ENCODE peak calls at places on chromosomes 12 and 14, in four cellular contexts. One of them, this sample, is unnamed.

GRCh38 chr14:77024171-77024627 is 4.3 kb downstream of the IRF2BPL start:
- DNase-seq in A549: peak
- DNase-seq in right lobe of liver: peak
- DNase-seq in transverse colon: peak
- DNase-seq in this sample: no peak

GRCh38 chr14:67557118-67557517 is 24.0 kb downstream of the PLEKHH1 start:
- DNase-seq in transverse colon: no peak
- DNase-seq in right lobe of liver: no peak
- DNase-seq in A549: peak
- DNase-seq in this sample: peak

GRCh38 chr14:23681337-23681736 is 45.2 kb downstream of the DHRS2 start:
- DNase-seq in right lobe of liver: no peak
- DNase-seq in transverse colon: no peak
- DNase-seq in A549: no peak
- DNase-seq in this sample: no peak

GRCh38 chr12:115337693-115338543 is 653.9 kb upstream of the TBX3 start:
- DNase-seq in A549: peak
- DNase-seq in transverse colon: peak
- DNase-seq in right lobe of liver: no peak
- DNase-seq in this sample: peak

GRCh38 chr14:63345826-63346225 is 27.1 kb upstream of the GPHB5 start:
- DNase-seq in transverse colon: no peak
- DNase-seq in right lobe of liver: no peak
- DNase-seq in A549: no peak
- DNase-seq in this sample: no peak

GRCh38 chr14:33848706-33849454 is 102.0 kb downstream of the EGLN3 start:
- DNase-seq in transverse colon: peak
- DNase-seq in right lobe of liver: peak
- DNase-seq in A549: peak
- DNase-seq in this sample: peak

GRCh38 chr12:100959481-100959880 is 164.9 kb downstream of the ANO4 start:
- DNase-seq in A549: no peak
- DNase-seq in right lobe of liver: no peak
- DNase-seq in transverse colon: no peak
- DNase-seq in this sample: no peak

GRCh38 chr14:34029921-34030334 is 79.1 kb upstream of the EGLN3 start:
- DNase-seq in A549: no peak
- DNase-seq in transverse colon: peak
- DNase-seq in right lobe of liver: no peak
- DNase-seq in this sample: no peak

GRCh38 chr12:94545937-94546771 is 86.5 kb upstream of the CEP83 start:
- DNase-seq in transverse colon: peak
- DNase-seq in A549: peak
- DNase-seq in right lobe of liver: peak
- DNase-seq in this sample: peak

GRCh38 chr14:79971330-79971729 is 240.0 kb downstream of the DIO2 start:
- DNase-seq in A549: peak
- DNase-seq in right lobe of liver: no peak
- DNase-seq in transverse colon: no peak
- DNase-seq in this sample: no peak

GRCh38 chr12:68225576-68226476 is at the start of gene IL26:
- DNase-seq in A549: no peak
- DNase-seq in right lobe of liver: no peak
- DNase-seq in transverse colon: no peak
- DNase-seq in this sample: no peak

GRCh38 chr14:38723277-38723676 is 379.8 kb downstream of the SEC23A start:
- DNase-seq in transverse colon: no peak
- DNase-seq in right lobe of liver: no peak
- DNase-seq in A549: no peak
- DNase-seq in this sample: no peak

GRCh38 chr12:29544428-29545101 is 47.1 kb upstream of the OVCH1 start:
- DNase-seq in transverse colon: no peak
- DNase-seq in right lobe of liver: no peak
- DNase-seq in A549: no peak
- DNase-seq in this sample: no peak

GRCh38 chr14:55458800-55459577 is 18.6 kb upstream of the TBPL2 start:
- DNase-seq in transverse colon: no peak
- DNase-seq in right lobe of liver: no peak
- DNase-seq in A549: no peak
- DNase-seq in this sample: peak

DNA sequence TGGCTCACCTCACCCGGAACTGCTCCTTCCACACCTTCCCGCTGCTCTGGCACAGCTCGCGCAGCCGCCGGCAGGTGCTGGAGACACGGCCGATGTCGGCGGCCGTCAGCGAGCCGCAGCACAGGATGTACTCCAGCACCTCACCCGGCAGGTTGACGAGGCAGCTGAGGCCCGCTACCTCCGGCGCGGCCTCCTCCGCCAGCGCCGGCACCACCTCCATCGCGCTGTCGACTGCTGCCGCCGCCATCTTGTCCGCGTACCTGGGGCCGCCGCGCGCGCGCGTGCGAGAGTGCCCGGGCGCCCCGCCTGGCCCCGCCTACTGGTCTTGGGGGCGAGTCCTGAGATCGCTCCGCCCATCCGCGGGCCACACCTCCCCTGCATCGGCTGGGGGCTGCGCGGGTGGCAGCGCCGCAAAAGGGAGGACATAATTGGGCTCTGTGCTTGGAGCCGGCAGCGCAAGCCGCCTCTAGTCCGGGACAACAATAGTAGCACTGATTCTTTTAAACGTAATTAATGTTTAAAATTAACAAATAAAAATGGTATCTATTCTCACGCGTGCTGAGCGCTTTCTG is at the start of gene FBXO21:
- DNase-seq in A549: peak
- DNase-seq in transverse colon: peak
- DNase-seq in right lobe of liver: peak
- DNase-seq in this sample: peak
- TF ChIP-seq POLR2A in A549: peak
- TF ChIP-seq POLR2A in transverse colon: peak
- TF ChIP-seq POLR2A in right lobe of liver: peak
- TF ChIP-seq POLR2A in this sample: peak

DNA sequence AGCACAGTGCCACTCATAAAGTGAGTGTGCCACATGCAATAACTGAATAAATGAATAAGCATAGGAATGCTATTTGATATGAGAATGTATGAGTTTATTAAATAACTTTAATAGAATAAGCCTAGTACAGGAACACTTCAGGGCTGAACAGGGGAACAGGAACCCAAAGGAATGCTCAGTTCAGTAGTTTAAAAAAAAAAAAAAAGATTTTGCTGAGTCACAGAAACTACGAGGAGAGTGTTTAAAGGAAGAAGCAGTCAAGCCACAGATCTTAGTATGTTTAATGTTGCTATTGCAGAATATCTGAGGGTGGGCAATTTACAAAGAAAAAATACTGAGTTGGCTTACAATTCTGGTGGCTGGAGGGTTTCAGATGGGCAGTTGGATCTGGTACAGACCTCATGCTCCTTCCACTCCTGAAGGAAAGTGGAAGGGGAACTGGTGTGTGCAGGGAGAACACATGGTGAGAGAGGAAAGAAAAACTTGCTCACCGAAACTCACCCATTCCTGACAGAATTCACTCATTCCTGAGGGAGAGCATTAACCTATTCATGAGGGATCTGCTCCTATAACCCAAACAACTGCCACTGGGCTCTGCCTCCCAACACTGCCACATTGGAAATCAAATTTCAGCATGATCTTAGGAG is 880.3 kb upstream of the MGAT4C start:
- DNase-seq in A549: peak
- DNase-seq in transverse colon: no peak
- DNase-seq in right lobe of liver: no peak
- DNase-seq in this sample: no peak
- TF ChIP-seq POLR2A in A549: no peak
- TF ChIP-seq POLR2A in transverse colon: no peak
- TF ChIP-seq POLR2A in right lobe of liver: no peak
- TF ChIP-seq POLR2A in this sample: no peak

DNA sequence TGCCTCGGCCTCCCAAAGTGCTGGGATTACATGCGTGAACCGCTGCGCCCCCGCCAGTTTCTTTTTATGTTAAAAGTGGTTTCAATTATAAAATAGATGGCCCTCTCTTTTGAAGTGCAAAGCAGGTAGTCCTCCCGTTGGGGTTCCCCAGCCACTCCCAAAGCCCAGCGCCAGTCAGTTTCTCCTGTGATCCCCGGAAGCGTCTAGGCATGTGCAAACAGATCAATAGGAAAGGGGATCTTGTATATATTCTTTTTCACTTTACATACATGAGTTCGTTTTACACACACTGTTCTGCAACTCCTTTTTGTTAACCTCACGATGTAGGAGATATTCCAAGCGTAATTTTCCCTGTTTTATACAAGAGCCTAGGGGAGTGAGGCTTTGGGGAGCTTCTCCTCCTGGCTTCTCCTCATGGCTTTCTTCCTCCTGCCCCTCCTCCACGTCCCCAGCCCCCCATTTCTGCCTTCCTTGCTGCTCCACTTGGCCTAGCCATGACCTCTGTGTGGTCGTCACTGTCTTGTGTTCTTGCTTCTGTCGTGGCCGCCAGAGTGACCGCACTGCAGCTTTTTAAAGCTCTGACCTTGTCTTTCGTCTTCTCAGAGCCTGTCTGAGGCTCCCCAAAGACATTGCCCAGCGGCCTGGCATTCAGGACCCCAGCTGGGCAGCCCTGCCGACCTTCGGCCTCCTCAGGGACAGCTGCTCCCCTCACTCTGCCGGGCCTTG is 16.1 kb upstream of the DLK1 start:
- DNase-seq in transverse colon: no peak
- DNase-seq in A549: no peak
- DNase-seq in right lobe of liver: no peak
- DNase-seq in this sample: no peak
- TF ChIP-seq POLR2A in transverse colon: no peak
- TF ChIP-seq POLR2A in A549: no peak
- TF ChIP-seq POLR2A in right lobe of liver: no peak
- TF ChIP-seq POLR2A in this sample: no peak

GRCh38 chr14:74616996-74617700 is 5.1 kb upstream of the LTBP2 start:
- DNase-seq in right lobe of liver: no peak
- DNase-seq in transverse colon: no peak
- DNase-seq in A549: peak
- DNase-seq in this sample: no peak
- TF ChIP-seq POLR2A in right lobe of liver: no peak
- TF ChIP-seq POLR2A in transverse colon: no peak
- TF ChIP-seq POLR2A in A549: no peak
- TF ChIP-seq POLR2A in this sample: no peak

GRCh38 chr12:47750229-47750798 is 8.4 kb downstream of the RAPGEF3 start:
- DNase-seq in A549: no peak
- DNase-seq in transverse colon: no peak
- DNase-seq in right lobe of liver: no peak
- DNase-seq in this sample: no peak
- TF ChIP-seq POLR2A in A549: no peak
- TF ChIP-seq POLR2A in transverse colon: no peak
- TF ChIP-seq POLR2A in right lobe of liver: no peak
- TF ChIP-seq POLR2A in this sample: no peak

DNA sequence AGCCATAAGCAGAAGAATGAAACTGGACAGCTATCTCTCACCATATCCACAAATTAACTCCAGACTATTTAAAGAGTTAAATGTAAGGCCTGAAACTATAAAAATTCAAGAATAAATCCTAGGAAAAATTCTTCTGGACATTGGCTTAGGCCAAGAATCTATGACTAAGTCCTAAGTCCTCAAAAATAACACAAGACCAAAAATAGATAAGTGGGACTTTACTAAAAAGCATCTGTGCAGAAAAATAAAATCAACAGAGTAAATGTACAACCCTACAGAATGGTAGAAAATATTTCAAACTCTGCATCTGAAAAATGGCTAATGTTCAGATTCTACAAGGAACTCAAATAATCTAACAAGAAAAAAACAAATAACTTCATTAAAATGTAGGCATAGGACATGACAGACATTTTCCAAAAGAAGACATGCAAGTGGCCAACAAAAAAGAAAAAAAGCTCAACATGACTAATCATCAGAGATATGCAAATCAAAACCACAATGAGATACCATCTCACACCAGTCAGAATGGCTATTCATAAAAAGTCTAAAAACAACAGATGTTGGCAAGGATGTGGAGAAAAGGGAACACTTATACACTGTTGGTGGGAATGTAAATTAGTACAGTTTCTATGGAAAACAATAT is 61.0 kb upstream of the PPFIA2 start:
- DNase-seq in transverse colon: no peak
- DNase-seq in right lobe of liver: no peak
- DNase-seq in A549: no peak
- DNase-seq in this sample: no peak
- TF ChIP-seq POLR2A in transverse colon: no peak
- TF ChIP-seq POLR2A in right lobe of liver: no peak
- TF ChIP-seq POLR2A in A549: no peak
- TF ChIP-seq POLR2A in this sample: no peak

DNA sequence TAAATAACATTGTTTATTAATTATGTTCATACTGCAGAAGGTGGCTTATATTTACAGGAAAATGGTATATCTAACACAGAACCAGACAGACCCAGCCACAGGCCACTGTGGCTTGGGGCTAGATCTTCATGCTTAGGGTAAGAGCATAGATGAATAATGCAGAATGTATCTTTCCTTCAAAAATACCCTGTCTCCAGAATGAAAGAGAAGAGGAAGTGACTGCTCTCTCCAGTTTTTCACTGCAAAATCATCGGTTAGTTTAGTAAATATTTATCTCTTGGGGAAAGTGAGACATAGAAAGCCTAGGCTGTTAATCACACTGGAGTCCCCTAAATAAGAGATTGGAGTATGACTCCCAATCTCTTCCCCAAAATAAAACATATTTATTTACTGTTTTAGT is 453.7 kb downstream of the NAV3 start:
- DNase-seq in right lobe of liver: no peak
- DNase-seq in transverse colon: no peak
- DNase-seq in A549: no peak
- DNase-seq in this sample: no peak
- TF ChIP-seq POLR2A in right lobe of liver: no peak
- TF ChIP-seq POLR2A in transverse colon: no peak
- TF ChIP-seq POLR2A in A549: no peak
- TF ChIP-seq POLR2A in this sample: no peak

GRCh38 chr14:22556990-22557623 is 31.9 kb downstream of the DAD1 start:
- DNase-seq in right lobe of liver: peak
- DNase-seq in A549: peak
- DNase-seq in transverse colon: peak
- DNase-seq in this sample: peak
- TF ChIP-seq POLR2A in right lobe of liver: no peak
- TF ChIP-seq POLR2A in A549: no peak
- TF ChIP-seq POLR2A in transverse colon: no peak
- TF ChIP-seq POLR2A in this sample: no peak

GRCh38 chr12:123233505-123234299 is 466 bp downstream of the MTRFR start:
- DNase-seq in A549: no peak
- DNase-seq in right lobe of liver: no peak
- DNase-seq in transverse colon: no peak
- DNase-seq in this sample: no peak
- TF ChIP-seq POLR2A in A549: peak
- TF ChIP-seq POLR2A in right lobe of liver: no peak
- TF ChIP-seq POLR2A in transverse colon: no peak
- TF ChIP-seq POLR2A in this sample: peak

This sample was measured in H54.